ENCODE peak calls at places on chromosomes 13 and 19, in seven cellular contexts. G, Y, R, P, Q, X and Z are unnamed samples.

GRCh38 chr13:71759506-71760225 is 107.3 kb downstream of the DACH1 start:
- DNase-seq in G (no peak), Y (no peak), R (no peak), P (no peak), Q (no peak), X (no peak), Z (no peak)

GRCh38 chr13:113305208-113305607 is 8.2 kb downstream of the LAMP1 start:
- DNase-seq in G (no peak), Y (no peak), R (no peak), P (no peak), Q (no peak), X (no peak), Z (peak; percentile 91)

GRCh38 chr13:26721251-26721939 is 39.2 kb downstream of the GPR12 start:
- DNase-seq in G (no peak), Y (no peak), R (no peak), P (no peak), Q (no peak), X (no peak), Z (peak; percentile 70)

GRCh38 chr13:99721606-99722384 is 220.5 kb downstream of the TM9SF2 start:
- DNase-seq in G (no peak), Y (no peak), R (no peak), P (no peak), Q (no peak), X (no peak), Z (no peak)

GRCh38 chr19:19134687-19135158 is 3.6 kb downstream of the TMEM161A start:
- DNase-seq in G (no peak), Y (no peak), R (peak; percentile 67), P (no peak), Q (no peak), X (no peak), Z (no peak)

GRCh38 chr19:56595548-56595899 is 422 bp downstream of the ZNF71 start:
- DNase-seq in G (no peak), Y (no peak), R (no peak), P (no peak), Q (no peak), X (no peak), Z (no peak)

GRCh38 chr13:101751488-101751887 is 299.0 kb downstream of the ITGBL1 start:
- DNase-seq in G (peak; percentile 74), Y (no peak), R (no peak), P (no peak), Q (no peak), X (no peak), Z (no peak)

GRCh38 chr19:47848871-47849473 is 10.1 kb upstream of the TPRX2 start:
- DNase-seq in G (peak; percentile 46), Y (no peak), R (peak; percentile 54), P (no peak), Q (peak; percentile 14), X (no peak), Z (no peak)

GRCh38 chr19:39582891-39583625 is 19.3 kb upstream of the LGALS13 start:
- DNase-seq in G (no peak), Y (no peak), R (no peak), P (no peak), Q (no peak), X (no peak), Z (no peak)

GRCh38 chr19:4980838-4981680 is 12.1 kb downstream of the KDM4B start:
- DNase-seq in G (no peak), Y (no peak), R (no peak), P (no peak), Q (no peak), X (no peak), Z (peak; percentile 66)

GRCh38 chr13:33174980-33175379 is 110.6 kb downstream of the STARD13 start:
- DNase-seq in G (peak; percentile 44), Y (no peak), R (no peak), P (no peak), Q (no peak), X (no peak), Z (peak; percentile 14)

GRCh38 chr13:114102521-114103288 is 29.7 kb downstream of the RASA3 start:
- DNase-seq in G (no peak), Y (peak; percentile 11), R (peak; percentile 38), P (peak; percentile 11), Q (no peak), X (no peak), Z (peak; percentile 80)

GRCh38 chr19:19111967-19112580 is 26.2 kb downstream of the TMEM161A start:
- DNase-seq in G (no peak), Y (no peak), R (no peak), P (no peak), Q (no peak), X (no peak), Z (peak; percentile 80)

GRCh38 chr13:24865158-24865557 is 101.2 kb downstream of the RNF17 start:
- DNase-seq in G (peak; percentile 33), Y (no peak), R (no peak), P (no peak), Q (no peak), X (no peak), Z (no peak)

GRCh38 chr19:48491793-48492123 is 19.9 kb downstream of the LMTK3 start:
- DNase-seq in G (no peak), Y (no peak), R (no peak), P (no peak), Q (no peak), X (no peak), Z (peak; percentile 52)

GRCh38 chr13:30341815-30342570 is 34.6 kb upstream of the KATNAL1 start:
- DNase-seq in G (peak; percentile 87), Y (peak; percentile 86), R (peak; percentile 83), P (peak; percentile 70), Q (peak; percentile 25), X (no peak), Z (peak; percentile 90)

GRCh38 chr13:40438999-40439797 is 227.2 kb downstream of the FOXO1 start:
- DNase-seq in G (peak; percentile 74), Y (peak; percentile 48), R (no peak), P (no peak), Q (peak; percentile 30), X (no peak), Z (peak; percentile 78)

GRCh38 chr13:56736966-56737365 is 403.8 kb upstream of the PRR20A start:
- DNase-seq in G (no peak), Y (no peak), R (no peak), P (no peak), Q (no peak), X (no peak), Z (no peak)

GRCh38 chr19:6587998-6588507 is 2.9 kb downstream of the CD70 start:
- DNase-seq in G (no peak), Y (no peak), R (no peak), P (no peak), Q (no peak), X (no peak), Z (no peak)

GRCh38 chr13:98509271-98510155 is 67.4 kb downstream of the STK24 start:
- DNase-seq in G (peak; percentile 83), Y (peak; percentile 56), R (peak; percentile 74), P (no peak), Q (peak; percentile 95), X (peak; percentile 26), Z (peak; percentile 90)
- H3K27ac ChIP-seq in G (peak overlapping the region; percentile 93), Y (peak overlapping the region; percentile 67), R (peak overlapping the region; percentile 71), P (peak overlapping the region; percentile 83), Q (peak overlapping the region; percentile 98), X (peak overlapping the region; percentile 61), Z (peak overlapping the region; percentile 89)

GRCh38 chr13:111183959-111184684 is 69.0 kb downstream of the ARHGEF7 start:
- DNase-seq in G (peak; percentile 22), Y (no peak), R (no peak), P (no peak), Q (no peak), X (no peak), Z (no peak)

GRCh38 chr13:111181977-111182376 is 66.9 kb downstream of the ARHGEF7 start:
- DNase-seq in G (no peak), Y (no peak), R (no peak), P (no peak), Q (no peak), X (no peak), Z (no peak)

GRCh38 chr13:111179908-111180756 is 65.0 kb downstream of the ARHGEF7 start:
- DNase-seq in G (no peak), Y (no peak), R (no peak), P (no peak), Q (no peak), X (no peak), Z (no peak)

GRCh38 chr13:111184685-111185401 is 69.7 kb downstream of the ARHGEF7 start:
- DNase-seq in G (peak; percentile 22), Y (no peak), R (no peak), P (no peak), Q (no peak), X (no peak), Z (peak; percentile 82)

GRCh38 chr13:111183087-111183645 is 68.1 kb downstream of the ARHGEF7 start:
- DNase-seq in G (no peak), Y (no peak), R (no peak), P (no peak), Q (no peak), X (no peak), Z (no peak)
- H3K4me1 ChIP-seq in G (peaks cover 41% of the 10 kb centered on the region), Y (peaks cover 5% of the 10 kb centered on the region), R (peaks cover 35% of the 10 kb centered on the region), P (peaks cover 47% of the 10 kb centered on the region), Q (peaks cover 9% of the 10 kb centered on the region), X (peaks cover 16% of the 10 kb centered on the region), Z (peaks cover 45% of the 10 kb centered on the region)

GRCh38 chr19:41913476-41914190 is 14.6 kb downstream of the ERFL start:
- DNase-seq in G (no peak), Y (no peak), R (no peak), P (no peak), Q (no peak), X (no peak), Z (no peak)

GRCh38 chr19:41910240-41910991 is 17.8 kb downstream of the ERFL start:
- DNase-seq in G (no peak), Y (no peak), R (no peak), P (no peak), Q (peak; percentile 12), X (no peak), Z (no peak)

GRCh38 chr19:41910992-41911888 is 17.0 kb downstream of the ERFL start:
- DNase-seq in G (no peak), Y (no peak), R (no peak), P (no peak), Q (no peak), X (no peak), Z (peak; percentile 92)

GRCh38 chr19:41912899-41913475 is 15.3 kb downstream of the ERFL start:
- DNase-seq in G (no peak), Y (no peak), R (no peak), P (no peak), Q (no peak), X (no peak), Z (peak; percentile 91)

GRCh38 chr19:41911889-41912731 is 16.1 kb downstream of the ERFL start:
- DNase-seq in G (no peak), Y (no peak), R (no peak), P (no peak), Q (no peak), X (no peak), Z (no peak)
- H3K27me3 ChIP-seq in G (peaks cover 85% of the 10 kb centered on the region), Y (peaks cover 13% of the 10 kb centered on the region), R (peaks cover 41% of the 10 kb centered on the region), P (peaks cover 55% of the 10 kb centered on the region), Q (peaks cover 58% of the 10 kb centered on the region), X (peaks cover 76% of the 10 kb centered on the region), Z (peaks cover 59% of the 10 kb centered on the region)

GRCh38 chr13:21434588-21434987 is 24.5 kb downstream of the ZDHHC20 start:
- DNase-seq in G (peak; percentile 22), Y (no peak), R (no peak), P (no peak), Q (no peak), X (no peak), Z (no peak)

GRCh38 chr13:21435231-21435630 is 23.9 kb downstream of the ZDHHC20 start:
- DNase-seq in G (no peak), Y (no peak), R (no peak), P (no peak), Q (no peak), X (no peak), Z (no peak)

GRCh38 chr13:21435710-21436151 is 23.4 kb downstream of the ZDHHC20 start:
- DNase-seq in G (peak; percentile 79), Y (peak; percentile 51), R (peak; percentile 70), P (no peak), Q (peak; percentile 38), X (no peak), Z (peak; percentile 90)

GRCh38 chr13:21436582-21436981 is 22.5 kb downstream of the ZDHHC20 start:
- DNase-seq in G (no peak), Y (no peak), R (no peak), P (no peak), Q (no peak), X (no peak), Z (no peak)
- H3K27ac ChIP-seq in G (no peak overlapping the region), Y (peak overlapping the region; percentile 19), R (peak overlapping the region; percentile 79), P (peak overlapping the region; percentile 78), Q (peak overlapping the region; percentile 26), X (peak overlapping the region; percentile 68), Z (peak overlapping the region; percentile 50)